ENCODE peak calls at places on chromosomes 16 and 17, in four cellular contexts. O, K, R and V are unnamed samples.

GRCh38 chr17:66466933-66467367 is 164.5 kb downstream of the PRKCA start:
- DNase-seq in O (peak; percentile 99), K (peak; percentile 69), R (no peak), V (peak; percentile 80)

GRCh38 chr16:5056347-5056746 is 9.4 kb downstream of the C16orf89 start:
- DNase-seq in O (no peak), K (peak; percentile 73), R (no peak), V (peak; percentile 72)

GRCh38 chr16:75546293-75546692 is 9.8 kb downstream of the TMEM231 start:
- DNase-seq in O (no peak), K (no peak), R (no peak), V (no peak)

GRCh38 chr16:69563605-69564580 is 1.9 kb upstream of the NFAT5 start:
- DNase-seq in O (no peak), K (peak; percentile 73), R (peak; percentile 18), V (peak; percentile 89)

GRCh38 chr17:35337364-35337763 is 36.1 kb downstream of the SLFN11 start:
- DNase-seq in O (no peak), K (no peak), R (no peak), V (no peak)

GRCh38 chr17:40617678-40618240 is 29.9 kb downstream of the SMARCE1 start:
- DNase-seq in O (no peak), K (no peak), R (no peak), V (no peak)

GRCh38 chr17:65807361-65807760 is 245.9 kb upstream of the AXIN2 start:
- DNase-seq in O (no peak), K (no peak), R (no peak), V (no peak)

GRCh38 chr16:2825899-2826298 is 4.2 kb upstream of the ZG16B start:
- DNase-seq in O (no peak), K (no peak), R (no peak), V (no peak)

GRCh38 chr16:67304006-67304405 is 22.5 kb downstream of the KCTD19 start:
- DNase-seq in O (no peak), K (no peak), R (no peak), V (no peak)

GRCh38 chr16:179431-179830 is 828 bp upstream of the HBQ1 start:
- DNase-seq in O (no peak), K (no peak), R (no peak), V (no peak)

GRCh38 chr17:35666070-35666469 is 65.4 kb upstream of the RASL10B start:
- DNase-seq in O (no peak), K (no peak), R (no peak), V (no peak)

GRCh38 chr17:22145605-22146178 is 453.4 kb downstream of the KCNJ18 start:
- DNase-seq in O (no peak), K (no peak), R (no peak), V (no peak)

GRCh38 chr16:19755268-19755667 is 37.2 kb downstream of the IQCK start:
- DNase-seq in O (no peak), K (no peak), R (no peak), V (no peak)

GRCh38 chr16:87956771-87957279 is 5.6 kb downstream of the BANP start:
- DNase-seq in O (peak; percentile 70), K (peak; percentile 66), R (no peak), V (peak; percentile 80)

GRCh38 chr16:24748242-24748641 is 18.8 kb downstream of the TNRC6A start:
- DNase-seq in O (peak; percentile 92), K (no peak), R (no peak), V (peak; percentile 12)

GRCh38 chr17:76888661-76889060 is 20.5 kb downstream of the MGAT5B start:
- DNase-seq in O (no peak), K (no peak), R (no peak), V (no peak)

GRCh38 chr17:74297941-74298340 is 23.9 kb downstream of the DNAI2 start:
- DNase-seq in O (no peak), K (peak; percentile 69), R (no peak), V (peak; percentile 32)

GRCh38 chr17:73492802-73493139 is 151.5 kb downstream of the SDK2 start:
- DNase-seq in O (no peak), K (no peak), R (no peak), V (no peak)

GRCh38 chr17:46847204-46848191 is 3.9 kb upstream of the WNT9B start:
- DNase-seq in O (no peak), K (no peak), R (no peak), V (no peak)

GRCh38 chr16:66458853-66459252 is 31.8 kb downstream of the BEAN1 start:
- DNase-seq in O (no peak), K (no peak), R (no peak), V (no peak)

GRCh38 chr16:54987081-54987480 is 56.4 kb downstream of the IRX5 start:
- DNase-seq in O (no peak), K (no peak), R (no peak), V (no peak)

GRCh38 chr17:50375858-50376538 is 3.0 kb downstream of the EME1 start:
- DNase-seq in O (no peak), K (no peak), R (no peak), V (no peak)

GRCh38 chr16:22161999-22162657 is at the start of gene SDR42E2:
- DNase-seq in O (no peak), K (peak; percentile 55), R (peak; percentile 34), V (peak; percentile 42)

GRCh38 chr17:38572665-38573365 is 32.9 kb downstream of the SRCIN1 start:
- DNase-seq in O (no peak), K (no peak), R (no peak), V (no peak)

GRCh38 chr17:77418609-77419008 is 277.8 kb downstream of the SEC14L1 start:
- DNase-seq in O (no peak), K (no peak), R (no peak), V (no peak)

GRCh38 chr16:17277981-17278381 is 192.8 kb downstream of the XYLT1 start:
- DNase-seq in O (no peak), K (no peak), R (no peak), V (peak; percentile 16)

GRCh38 chr16:81467072-81467471 is 22.5 kb downstream of the CMIP start:
- DNase-seq in O (no peak), K (no peak), R (no peak), V (no peak)

GRCh38 chr16:12531937-12532336 is 271.8 kb downstream of the CPPED1 start:
- DNase-seq in O (no peak), K (no peak), R (no peak), V (no peak)

GRCh38 chr17:82297280-82297803 is 20.1 kb downstream of the CD7 start:
- DNase-seq in O (peak; percentile 75), K (peak; percentile 94), R (peak; percentile 81), V (peak; percentile 95)

GRCh38 chr17:78890111-78890897 is 12.7 kb downstream of the CEP295NL start:
- DNase-seq in O (no peak), K (peak; percentile 56), R (no peak), V (peak; percentile 79)

GRCh38 chr16:82181456-82182185 is 11.6 kb upstream of the MPHOSPH6 start:
- DNase-seq in O (no peak), K (no peak), R (no peak), V (no peak)

GRCh38 chr17:15649861-15650391 is 30.4 kb upstream of the FBXW10B start:
- DNase-seq in O (peak; percentile 18), K (no peak), R (no peak), V (no peak)

GRCh38 chr17:44387773-44388172 is 1.7 kb downstream of the ITGA2B start:
- DNase-seq in O (no peak), K (no peak), R (no peak), V (no peak)

GRCh38 chr16:85648782-85649181 is 35.7 kb downstream of the GSE1 start:
- DNase-seq in O (no peak), K (peak; percentile 34), R (no peak), V (peak; percentile 26)

GRCh38 chr17:74890554-74890953 is 2.9 kb downstream of the FADS6 start:
- DNase-seq in O (no peak), K (no peak), R (no peak), V (no peak)

GRCh38 chr17:32276217-32276616 is 10.6 kb downstream of the RHBDL3 start:
- DNase-seq in O (no peak), K (no peak), R (no peak), V (no peak)

GRCh38 chr17:22303096-22303495 is 610.8 kb downstream of the KCNJ18 start:
- DNase-seq in O (no peak), K (no peak), R (no peak), V (no peak)

GRCh38 chr17:7862692-7863437 is 5.1 kb downstream of the CYB5D1 start:
- DNase-seq in O (no peak), K (no peak), R (peak; percentile 26), V (peak; percentile 70)